ENCODE peak calls at places on chromosomes 1 and 21, in five cellular contexts. One of them, this sample, is unnamed.

GRCh38 chr1:30965914-30966313 is 57.4 kb upstream of the SDC3 start:
- DNase-seq in NT2/D1: no peak
- DNase-seq in amygdala: no peak
- DNase-seq in fibroblast of gingiva: no peak
- DNase-seq in T-cell: no peak
- DNase-seq in this sample: no peak

GRCh38 chr1:221620437-221621384 is 121.2 kb downstream of the DUSP10 start:
- DNase-seq in NT2/D1: no peak
- DNase-seq in fibroblast of gingiva: peak; percentile 64
- DNase-seq in T-cell: no peak
- DNase-seq in amygdala: no peak
- DNase-seq in this sample: no peak

GRCh38 chr1:93675931-93676330 is 5.7 kb downstream of the BCAR3 start:
- DNase-seq in fibroblast of gingiva: no peak
- DNase-seq in T-cell: no peak
- DNase-seq in NT2/D1: no peak
- DNase-seq in amygdala: no peak
- DNase-seq in this sample: no peak

GRCh38 chr1:197725044-197725443 is 50.2 kb downstream of the DENND1B start:
- DNase-seq in fibroblast of gingiva: peak; percentile 21
- DNase-seq in amygdala: no peak
- DNase-seq in T-cell: no peak
- DNase-seq in NT2/D1: no peak
- DNase-seq in this sample: no peak

GRCh38 chr1:199083680-199084079 is 444.8 kb downstream of the PTPRC start:
- DNase-seq in amygdala: peak; percentile 32
- DNase-seq in NT2/D1: no peak
- DNase-seq in fibroblast of gingiva: no peak
- DNase-seq in T-cell: no peak
- DNase-seq in this sample: no peak

GRCh38 chr1:83113686-83114085 is 885.2 kb downstream of the TTLL7 start:
- DNase-seq in NT2/D1: no peak
- DNase-seq in fibroblast of gingiva: no peak
- DNase-seq in T-cell: no peak
- DNase-seq in amygdala: no peak
- DNase-seq in this sample: no peak

GRCh38 chr1:53266038-53266437 is 27.7 kb upstream of the MAGOH start:
- DNase-seq in T-cell: no peak
- DNase-seq in NT2/D1: no peak
- DNase-seq in fibroblast of gingiva: no peak
- DNase-seq in amygdala: no peak
- DNase-seq in this sample: no peak

GRCh38 chr1:226632922-226633351 is 84.4 kb downstream of the STUM start:
- DNase-seq in amygdala: no peak
- DNase-seq in NT2/D1: no peak
- DNase-seq in T-cell: no peak
- DNase-seq in fibroblast of gingiva: no peak
- DNase-seq in this sample: no peak

GRCh38 chr1:93148001-93148400 is 32.2 kb downstream of the TMED5 start:
- DNase-seq in NT2/D1: no peak
- DNase-seq in T-cell: no peak
- DNase-seq in fibroblast of gingiva: peak; percentile 46
- DNase-seq in amygdala: no peak
- DNase-seq in this sample: no peak

GRCh38 chr1:18536943-18537342 is 56.2 kb downstream of the KLHDC7A start:
- DNase-seq in fibroblast of gingiva: no peak
- DNase-seq in NT2/D1: no peak
- DNase-seq in amygdala: no peak
- DNase-seq in T-cell: no peak
- DNase-seq in this sample: no peak

GRCh38 chr1:206761369-206761768 is 9.2 kb upstream of the IL19 start:
- DNase-seq in NT2/D1: no peak
- DNase-seq in fibroblast of gingiva: no peak
- DNase-seq in T-cell: no peak
- DNase-seq in amygdala: no peak
- DNase-seq in this sample: no peak

GRCh38 chr21:39313042-39313456 is 383 bp downstream of the BRWD1 start:
- DNase-seq in NT2/D1: peak; percentile 27
- DNase-seq in T-cell: peak; percentile 5
- DNase-seq in fibroblast of gingiva: no peak
- DNase-seq in amygdala: peak; percentile 61
- DNase-seq in this sample: peak; percentile 21

GRCh38 chr1:36947384-36947783 is 86.9 kb downstream of the GRIK3 start:
- DNase-seq in NT2/D1: no peak
- DNase-seq in T-cell: no peak
- DNase-seq in fibroblast of gingiva: no peak
- DNase-seq in amygdala: no peak
- DNase-seq in this sample: no peak

GRCh38 chr1:156549390-156549789 is 23.0 kb downstream of the IQGAP3 start:
- DNase-seq in fibroblast of gingiva: no peak
- DNase-seq in T-cell: no peak
- DNase-seq in amygdala: no peak
- DNase-seq in NT2/D1: no peak
- DNase-seq in this sample: no peak

GRCh38 chr1:177053648-177054047 is 110.9 kb downstream of the ASTN1 start:
- DNase-seq in amygdala: no peak
- DNase-seq in T-cell: no peak
- DNase-seq in NT2/D1: no peak
- DNase-seq in fibroblast of gingiva: no peak
- DNase-seq in this sample: no peak

GRCh38 chr1:226973898-226974543 is 33.9 kb downstream of the COQ8A start:
- DNase-seq in fibroblast of gingiva: peak; percentile 52
- DNase-seq in NT2/D1: no peak
- DNase-seq in T-cell: no peak
- DNase-seq in amygdala: no peak
- DNase-seq in this sample: no peak

GRCh38 chr1:87330954-87331318 is 2.3 kb downstream of the LMO4 start:
- DNase-seq in NT2/D1: no peak
- DNase-seq in T-cell: no peak
- DNase-seq in amygdala: no peak
- DNase-seq in fibroblast of gingiva: no peak
- DNase-seq in this sample: no peak

GRCh38 chr1:60589916-60590315 is 492.4 kb upstream of the NFIA start:
- DNase-seq in fibroblast of gingiva: no peak
- DNase-seq in T-cell: no peak
- DNase-seq in amygdala: no peak
- DNase-seq in NT2/D1: no peak
- DNase-seq in this sample: no peak

GRCh38 chr1:32250893-32251716 is at the start of gene LCK:
- DNase-seq in fibroblast of gingiva: no peak
- DNase-seq in T-cell: peak; percentile 54
- DNase-seq in NT2/D1: no peak
- DNase-seq in amygdala: no peak
- DNase-seq in this sample: peak; percentile 33

GRCh38 chr1:219670426-219671149 is 57.7 kb upstream of the ZC3H11B start:
- DNase-seq in T-cell: no peak
- DNase-seq in NT2/D1: no peak
- DNase-seq in fibroblast of gingiva: no peak
- DNase-seq in amygdala: no peak
- DNase-seq in this sample: no peak

GRCh38 chr1:6962956-6963915 is 178.0 kb downstream of the CAMTA1 start:
- DNase-seq in NT2/D1: peak; percentile 88
- DNase-seq in T-cell: peak; percentile 7
- DNase-seq in fibroblast of gingiva: no peak
- DNase-seq in amygdala: no peak
- DNase-seq in this sample: peak; percentile 52

GRCh38 chr1:109718495-109718894 is 6.4 kb downstream of the GSTM5 start:
- DNase-seq in NT2/D1: no peak
- DNase-seq in amygdala: no peak
- DNase-seq in T-cell: no peak
- DNase-seq in fibroblast of gingiva: no peak
- DNase-seq in this sample: no peak

GRCh38 chr1:161020573-161021167 is at the start of gene F11R:
- DNase-seq in amygdala: no peak
- DNase-seq in NT2/D1: peak; percentile 47
- DNase-seq in T-cell: no peak
- DNase-seq in fibroblast of gingiva: no peak
- DNase-seq in this sample: no peak